ENCODE peak calls at places on chromosomes 2 and 18, in eight cellular contexts. T is GM13976; V is tibial nerve; W is OCI-LY7; J is A673; Z is psoas muscle; I is CD8-positive, alpha-beta T cell; Q is fibroblast of mammary gland. H is an unnamed sample.

GRCh38 chr18:9474103-9474982 is 970 bp upstream of the RALBP1 start:
- DNase-seq in W (no peak), I (no peak), T (no peak), Q (peak), V (peak), J (no peak), Z (no peak), H (no peak)

GRCh38 chr2:27720004-27720551 is 51.4 kb upstream of the MRPL33 start:
- DNase-seq in J (peak), V (no peak), W (no peak), I (no peak), Q (peak), Z (no peak), T (no peak), H (peak)

GRCh38 chr2:239444626-239445625 is 44.1 kb upstream of the HDAC4 start:
- DNase-seq in T (no peak), Z (peak), Q (peak), W (no peak), V (peak), J (no peak), I (no peak), H (peak)

GRCh38 chr2:101766871-101767739 is 69.6 kb downstream of the MAP4K4 start:
- DNase-seq in W (peak), Q (peak), J (peak), I (no peak), V (no peak), T (no peak), Z (no peak), H (peak)

GRCh38 chr2:9094117-9094516 is 90.6 kb upstream of the MBOAT2 start:
- DNase-seq in I (no peak), V (no peak), W (no peak), Q (no peak), J (no peak), Z (no peak), T (no peak), H (no peak)

GRCh38 chr2:23381084-23381483 is 3.9 kb upstream of the KLHL29 start:
- DNase-seq in J (peak), I (no peak), Q (peak), T (no peak), Z (peak), V (no peak), W (peak), H (peak)

GRCh38 chr18:12376034-12376717 is 851 bp downstream of the AFG3L2 start:
- DNase-seq in W (peak), J (peak), Q (peak), Z (no peak), T (peak), I (no peak), V (no peak), H (peak)

GRCh38 chr2:96970248-96970875 is 16.0 kb downstream of the FAM178B start:
- DNase-seq in W (no peak), Q (no peak), T (no peak), V (no peak), I (no peak), J (no peak), Z (no peak), H (peak)

GRCh38 chr2:30149513-30149912 is 2.7 kb downstream of the YPEL5 start:
- DNase-seq in Z (no peak), W (peak), J (peak), Q (no peak), T (no peak), I (no peak), V (no peak), H (peak)

GRCh38 chr18:48203288-48203945 is 205.8 kb downstream of the ZBTB7C start:
- DNase-seq in W (no peak), Z (no peak), J (no peak), V (no peak), T (no peak), I (no peak), Q (no peak), H (no peak)

GRCh38 chr2:47360937-47361336 is 42.0 kb upstream of the MSH2 start:
- DNase-seq in V (no peak), J (no peak), Q (peak), W (no peak), Z (no peak), I (no peak), T (no peak), H (no peak)

GRCh38 chr18:49059028-49059670 is 108.4 kb upstream of the SMAD7 start:
- DNase-seq in T (no peak), J (no peak), I (no peak), W (peak), V (no peak), Z (no peak), Q (peak), H (no peak)

DNA sequence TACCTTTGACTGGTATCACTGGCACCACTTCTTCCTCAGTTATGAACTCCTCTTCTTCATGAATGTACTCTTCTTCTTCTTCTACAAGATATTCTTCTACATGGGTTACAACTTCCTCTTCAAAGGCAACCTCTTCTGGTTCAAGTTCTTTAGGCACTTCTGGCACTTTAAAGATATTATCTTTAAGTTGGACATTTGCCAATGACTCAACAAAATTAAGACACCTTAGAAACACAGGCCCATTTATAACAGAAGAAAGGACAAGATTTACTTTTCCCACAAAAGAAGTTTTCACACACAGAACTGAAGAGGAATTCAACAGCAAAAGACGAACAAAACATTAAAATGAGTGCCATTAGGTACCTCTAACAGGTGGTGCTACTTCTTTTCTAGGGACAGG is 127.3 kb downstream of the TTN start:
- DNase-seq in I (no peak), Q (no peak), V (no peak), W (no peak), Z (no peak), J (no peak), T (no peak), H (peak)
- TF ChIP-seq CTCF in I (no peak), Q (no peak), V (no peak), W (no peak), Z (no peak), J (no peak), T (no peak), H (no peak)

GRCh38 chr2:8031370-8031769 is 650.5 kb upstream of the ID2 start:
- DNase-seq in Q (no peak), W (no peak), T (no peak), Z (no peak), I (no peak), J (no peak), V (no peak), H (no peak)

GRCh38 chr2:8039732-8040131 is 642.1 kb upstream of the ID2 start:
- DNase-seq in Q (no peak), Z (no peak), V (no peak), W (no peak), T (no peak), I (no peak), J (no peak), H (no peak)

GRCh38 chr2:8030694-8031303 is 651.1 kb upstream of the ID2 start:
- DNase-seq in V (no peak), Z (no peak), J (no peak), W (no peak), T (no peak), Q (no peak), I (no peak), H (no peak)

GRCh38 chr2:8036366-8036765 is 645.5 kb upstream of the ID2 start:
- DNase-seq in J (no peak), I (no peak), T (no peak), V (no peak), Q (peak), W (no peak), Z (no peak), H (no peak)
- TF ChIP-seq CTCF in J (no peak), I (no peak), T (no peak), V (no peak), Q (no peak), W (no peak), Z (no peak), H (no peak)

GRCh38 chr2:26683583-26683982 is 8.9 kb upstream of the KCNK3 start:
- DNase-seq in V (no peak), I (no peak), W (no peak), T (no peak), J (no peak), Z (no peak), Q (no peak), H (no peak)

GRCh38 chr2:26685312-26685711 is 7.2 kb upstream of the KCNK3 start:
- DNase-seq in T (no peak), V (no peak), I (no peak), J (no peak), Z (no peak), Q (no peak), W (no peak), H (no peak)

GRCh38 chr2:26687785-26688184 is 4.7 kb upstream of the KCNK3 start:
- DNase-seq in I (no peak), T (no peak), V (no peak), J (no peak), W (no peak), Z (peak), Q (no peak), H (no peak)

GRCh38 chr2:26687328-26687727 is 5.2 kb upstream of the KCNK3 start:
- DNase-seq in Q (no peak), Z (no peak), W (no peak), T (no peak), I (no peak), V (no peak), J (no peak), H (no peak)

DNA sequence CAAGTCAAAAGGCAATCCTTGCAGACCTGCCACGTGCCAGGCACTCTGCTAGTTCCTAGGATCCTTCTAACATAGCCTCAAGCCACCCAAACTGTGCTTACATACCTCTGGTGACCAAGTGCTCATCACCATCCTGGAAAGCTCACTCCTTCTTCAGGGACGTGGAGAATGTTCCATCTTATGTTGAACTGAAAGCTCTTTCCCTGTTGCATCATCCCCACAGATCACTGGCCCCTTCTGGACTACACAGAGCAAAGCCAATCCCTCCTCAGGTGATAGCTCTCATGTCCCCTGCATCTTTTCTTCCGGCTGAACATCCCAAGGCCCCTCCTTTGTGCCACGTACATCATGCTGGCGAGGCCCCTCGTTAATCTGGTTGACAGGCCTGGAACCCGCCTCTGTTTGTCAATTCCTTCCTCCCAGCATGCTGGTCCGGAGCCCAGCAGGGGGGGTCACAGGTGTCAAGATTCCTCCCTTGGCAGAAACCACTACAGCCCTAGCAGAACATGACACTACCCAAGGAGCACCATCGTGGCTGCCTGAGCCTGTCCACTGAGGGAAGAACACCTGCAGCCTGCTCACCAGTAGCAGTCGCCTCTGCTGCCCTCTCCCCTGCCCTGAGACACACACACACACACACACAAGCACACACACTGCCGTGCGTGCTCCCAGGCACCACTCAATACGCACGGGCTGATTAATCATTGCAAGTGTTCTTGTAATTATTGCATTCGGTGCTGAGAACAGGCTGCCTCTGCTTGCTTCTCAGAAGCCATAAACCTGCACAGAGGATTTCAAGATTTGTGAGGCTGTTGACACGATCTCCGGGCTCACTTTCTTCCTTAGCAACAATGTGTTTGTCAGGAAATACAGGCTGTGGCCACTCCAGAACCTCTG is 6.3 kb upstream of the KCNK3 start:
- DNase-seq in Q (no peak), I (no peak), Z (no peak), T (no peak), W (no peak), V (no peak), J (no peak), H (no peak)
- TF ChIP-seq CTCF in Q (no peak), I (no peak), Z (no peak), T (no peak), W (no peak), V (no peak), J (no peak), H (no peak)

DNA sequence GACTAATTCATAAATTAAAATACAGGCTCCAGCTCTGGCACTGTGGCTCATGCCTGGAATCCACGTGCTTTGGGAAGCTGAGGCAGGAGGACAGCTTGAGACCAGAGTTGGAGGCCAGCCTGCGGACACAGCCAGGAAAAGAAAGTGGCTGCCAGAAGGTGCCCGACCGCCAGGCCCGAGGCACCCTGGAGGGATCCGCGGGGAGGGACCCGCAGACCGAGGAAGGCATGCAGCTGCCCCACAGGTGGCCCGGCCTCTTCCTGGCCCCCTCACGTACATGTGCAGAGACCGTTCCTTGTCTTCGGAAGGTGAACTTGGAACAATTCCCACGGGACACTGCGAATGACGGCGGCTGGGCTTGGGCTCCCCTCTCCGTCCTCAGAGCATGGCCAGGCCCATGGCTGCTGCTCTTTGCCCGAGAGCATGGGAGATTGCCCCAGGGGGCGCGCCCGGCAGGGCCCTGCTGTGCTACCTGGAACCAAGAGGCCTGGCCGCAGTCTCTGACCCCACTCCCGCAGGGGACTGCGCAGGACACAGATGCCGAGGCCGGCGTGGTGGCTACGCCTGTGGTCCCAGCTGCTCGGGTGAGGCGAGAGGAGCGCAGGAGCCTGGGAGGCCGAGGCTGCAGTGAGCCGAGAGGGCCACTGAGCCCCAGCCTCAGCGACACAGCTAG is 55.6 kb upstream of the IMP4 start:
- DNase-seq in Q (no peak), T (no peak), I (no peak), W (no peak), V (no peak), Z (no peak), J (no peak), H (no peak)
- TF ChIP-seq CTCF in Q (no peak), T (no peak), I (no peak), W (no peak), V (no peak), Z (no peak), J (no peak), H (no peak)

GRCh38 chr2:85719609-85720240 is 25.6 kb downstream of the GNLY start:
- DNase-seq in Z (peak), I (no peak), V (no peak), J (no peak), T (no peak), W (no peak), Q (no peak), H (no peak)

GRCh38 chr2:85718885-85719487 is 24.8 kb downstream of the GNLY start:
- DNase-seq in W (no peak), V (no peak), J (no peak), T (no peak), Z (peak), I (no peak), Q (no peak), H (no peak)

GRCh38 chr2:85716346-85716880 is 22.3 kb downstream of the GNLY start:
- DNase-seq in V (no peak), T (no peak), W (no peak), J (no peak), I (no peak), Q (no peak), Z (peak), H (no peak)

GRCh38 chr2:85717308-85718005 is 23.3 kb downstream of the GNLY start:
- DNase-seq in I (no peak), W (no peak), Q (peak), V (no peak), Z (peak), T (no peak), J (peak), H (no peak)

DNA sequence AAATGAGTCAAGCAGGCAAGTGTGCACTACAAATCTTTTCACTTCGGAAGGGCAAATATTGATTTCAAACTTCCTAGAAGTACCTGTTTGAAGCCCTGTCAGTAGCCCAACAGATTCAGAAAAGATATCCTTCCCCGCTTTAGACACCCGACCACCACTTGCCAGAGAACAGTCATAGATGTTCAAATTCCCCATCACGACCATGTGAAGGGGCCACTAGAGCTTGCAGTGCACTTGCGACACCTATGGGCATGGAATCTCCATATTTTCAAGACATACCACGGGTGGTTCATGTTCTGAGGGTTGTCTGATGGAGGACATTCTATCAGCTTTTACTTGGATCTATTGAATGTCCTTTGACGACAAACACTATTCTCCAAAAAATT is 23.8 kb downstream of the GNLY start:
- DNase-seq in Q (no peak), W (no peak), T (no peak), V (no peak), I (no peak), Z (no peak), J (no peak), H (no peak)
- TF ChIP-seq CTCF in Q (no peak), W (peak), T (peak), V (no peak), I (no peak), Z (no peak), J (no peak), H (no peak)

H was measured in MCF 10A.